ENCODE peak calls at places on chromosomes 2 and 18, in five cellular contexts. One of them, this sample, is unnamed.

GRCh38 chr18:63177822-63178525 is 141.6 kb downstream of the BCL2 start:
- DNase-seq in brain microvascular endothelial cell: no peak
- DNase-seq in astrocyte: no peak
- DNase-seq in lower lobe of right lung: no peak
- DNase-seq in Peyer's patch: no peak
- DNase-seq in this sample: peak; percentile 54

GRCh38 chr18:27276886-27277285 is 91.8 kb upstream of the CHST9 start:
- DNase-seq in brain microvascular endothelial cell: no peak
- DNase-seq in astrocyte: no peak
- DNase-seq in lower lobe of right lung: no peak
- DNase-seq in Peyer's patch: no peak
- DNase-seq in this sample: no peak

GRCh38 chr2:189698020-189698887 is 23.8 kb downstream of the ANKAR start:
- DNase-seq in brain microvascular endothelial cell: peak; percentile 55
- DNase-seq in astrocyte: peak; percentile 10
- DNase-seq in lower lobe of right lung: no peak
- DNase-seq in Peyer's patch: peak; percentile 57
- DNase-seq in this sample: no peak

GRCh38 chr2:96103388-96103705 is 13.0 kb downstream of the ADRA2B start:
- DNase-seq in brain microvascular endothelial cell: no peak
- DNase-seq in astrocyte: no peak
- DNase-seq in lower lobe of right lung: peak; percentile 18
- DNase-seq in Peyer's patch: no peak
- DNase-seq in this sample: peak; percentile 67

GRCh38 chr2:45178359-45178758 is 169.1 kb upstream of the SIX2 start:
- DNase-seq in brain microvascular endothelial cell: no peak
- DNase-seq in astrocyte: no peak
- DNase-seq in lower lobe of right lung: no peak
- DNase-seq in Peyer's patch: no peak
- DNase-seq in this sample: no peak

GRCh38 chr2:101185656-101186055 is 34.5 kb upstream of the TBC1D8 start:
- DNase-seq in brain microvascular endothelial cell: no peak
- DNase-seq in astrocyte: no peak
- DNase-seq in lower lobe of right lung: no peak
- DNase-seq in Peyer's patch: no peak
- DNase-seq in this sample: no peak

GRCh38 chr2:72129676-72130340 is 17.9 kb downstream of the CYP26B1 start:
- DNase-seq in brain microvascular endothelial cell: no peak
- DNase-seq in astrocyte: no peak
- DNase-seq in lower lobe of right lung: no peak
- DNase-seq in Peyer's patch: no peak
- DNase-seq in this sample: peak; percentile 53

GRCh38 chr2:177265834-177266817 is 1.6 kb upstream of the NFE2L2 start:
- DNase-seq in brain microvascular endothelial cell: no peak
- DNase-seq in astrocyte: peak; percentile 80
- DNase-seq in lower lobe of right lung: no peak
- DNase-seq in Peyer's patch: no peak
- DNase-seq in this sample: no peak

GRCh38 chr2:12169721-12170120 is 423.3 kb downstream of the LPIN1 start:
- DNase-seq in brain microvascular endothelial cell: peak; percentile 92
- DNase-seq in astrocyte: peak; percentile 95
- DNase-seq in lower lobe of right lung: no peak
- DNase-seq in Peyer's patch: no peak
- DNase-seq in this sample: no peak

GRCh38 chr2:205967391-205968075 is 118.4 kb downstream of the INO80D start:
- DNase-seq in brain microvascular endothelial cell: no peak
- DNase-seq in astrocyte: no peak
- DNase-seq in lower lobe of right lung: no peak
- DNase-seq in Peyer's patch: no peak
- DNase-seq in this sample: no peak

GRCh38 chr2:236338495-236339184 is 74.4 kb upstream of the ASB18 start:
- DNase-seq in brain microvascular endothelial cell: peak; percentile 50
- DNase-seq in astrocyte: peak; percentile 48
- DNase-seq in lower lobe of right lung: peak; percentile 59
- DNase-seq in Peyer's patch: no peak
- DNase-seq in this sample: no peak

GRCh38 chr2:188629890-188630483 is 338.3 kb downstream of the GULP1 start:
- DNase-seq in brain microvascular endothelial cell: peak; percentile 24
- DNase-seq in astrocyte: peak; percentile 77
- DNase-seq in lower lobe of right lung: no peak
- DNase-seq in Peyer's patch: no peak
- DNase-seq in this sample: no peak

GRCh38 chr2:162063899-162064298 is 10.1 kb downstream of the DPP4 start:
- DNase-seq in brain microvascular endothelial cell: no peak
- DNase-seq in astrocyte: no peak
- DNase-seq in lower lobe of right lung: no peak
- DNase-seq in Peyer's patch: no peak
- DNase-seq in this sample: no peak

DNA sequence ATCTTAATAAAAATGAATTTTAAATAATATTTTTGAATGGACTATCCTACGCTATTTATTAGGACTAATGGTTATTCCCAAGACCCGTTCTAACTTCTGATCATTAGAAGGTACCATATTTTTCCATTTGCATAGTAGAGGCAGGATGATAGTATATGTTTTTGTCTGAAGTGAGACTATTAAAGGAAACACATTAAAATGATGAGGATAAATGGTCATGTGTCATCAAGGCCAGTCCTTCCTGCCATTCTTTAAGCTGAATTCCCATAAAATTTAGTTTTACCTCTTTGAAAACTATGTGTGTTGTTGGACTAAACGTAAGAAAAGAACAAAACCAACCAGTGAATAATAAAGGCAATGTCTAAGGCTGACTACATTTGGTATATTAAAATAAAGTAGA is 121.8 kb downstream of the SLC8A1 start:
- DNase-seq in brain microvascular endothelial cell: no peak
- DNase-seq in astrocyte: no peak
- DNase-seq in lower lobe of right lung: no peak
- DNase-seq in Peyer's patch: no peak
- DNase-seq in this sample: no peak
- H3K4me3 ChIP-seq in brain microvascular endothelial cell: no peak overlapping the region
- H3K4me3 ChIP-seq in astrocyte: no peak overlapping the region
- H3K4me3 ChIP-seq in lower lobe of right lung: no peak overlapping the region
- H3K4me3 ChIP-seq in Peyer's patch: no peak overlapping the region
- H3K4me3 ChIP-seq in this sample: no peak overlapping the region

GRCh38 chr2:55428258-55428657 is 8.6 kb upstream of the CCDC88A start:
- DNase-seq in brain microvascular endothelial cell: no peak
- DNase-seq in astrocyte: no peak
- DNase-seq in lower lobe of right lung: no peak
- DNase-seq in Peyer's patch: no peak
- DNase-seq in this sample: no peak
- TF ChIP-seq CTCF in brain microvascular endothelial cell: no peak
- TF ChIP-seq CTCF in astrocyte: no peak
- TF ChIP-seq CTCF in lower lobe of right lung: no peak
- TF ChIP-seq CTCF in Peyer's patch: no peak
- TF ChIP-seq CTCF in this sample: no peak

GRCh38 chr2:217809736-217810135 is 193.1 kb downstream of the TNS1 start:
- DNase-seq in brain microvascular endothelial cell: no peak
- DNase-seq in astrocyte: no peak
- DNase-seq in lower lobe of right lung: no peak
- DNase-seq in Peyer's patch: no peak
- DNase-seq in this sample: no peak
- H3K27me3 ChIP-seq in brain microvascular endothelial cell: no peaks in the 10 kb centered on the region
- H3K27me3 ChIP-seq in astrocyte: no peaks in the 10 kb centered on the region
- H3K27me3 ChIP-seq in lower lobe of right lung: no peaks in the 10 kb centered on the region
- H3K27me3 ChIP-seq in Peyer's patch: no peaks in the 10 kb centered on the region
- H3K27me3 ChIP-seq in this sample: no peaks in the 10 kb centered on the region

GRCh38 chr2:230225486-230225885 is at the start of gene SP140:
- DNase-seq in brain microvascular endothelial cell: no peak
- DNase-seq in astrocyte: no peak
- DNase-seq in lower lobe of right lung: peak; percentile 72
- DNase-seq in Peyer's patch: peak; percentile 91
- DNase-seq in this sample: peak; percentile 93
- H3K4me3 ChIP-seq in brain microvascular endothelial cell: no peak within 1 kb of the TSS
- H3K4me3 ChIP-seq in astrocyte: no peak within 1 kb of the TSS
- H3K4me3 ChIP-seq in lower lobe of right lung: peak within 1 kb of the TSS; percentile 45
- H3K4me3 ChIP-seq in Peyer's patch: peak within 1 kb of the TSS; percentile 38
- H3K4me3 ChIP-seq in this sample: peak within 1 kb of the TSS; percentile 74

DNA sequence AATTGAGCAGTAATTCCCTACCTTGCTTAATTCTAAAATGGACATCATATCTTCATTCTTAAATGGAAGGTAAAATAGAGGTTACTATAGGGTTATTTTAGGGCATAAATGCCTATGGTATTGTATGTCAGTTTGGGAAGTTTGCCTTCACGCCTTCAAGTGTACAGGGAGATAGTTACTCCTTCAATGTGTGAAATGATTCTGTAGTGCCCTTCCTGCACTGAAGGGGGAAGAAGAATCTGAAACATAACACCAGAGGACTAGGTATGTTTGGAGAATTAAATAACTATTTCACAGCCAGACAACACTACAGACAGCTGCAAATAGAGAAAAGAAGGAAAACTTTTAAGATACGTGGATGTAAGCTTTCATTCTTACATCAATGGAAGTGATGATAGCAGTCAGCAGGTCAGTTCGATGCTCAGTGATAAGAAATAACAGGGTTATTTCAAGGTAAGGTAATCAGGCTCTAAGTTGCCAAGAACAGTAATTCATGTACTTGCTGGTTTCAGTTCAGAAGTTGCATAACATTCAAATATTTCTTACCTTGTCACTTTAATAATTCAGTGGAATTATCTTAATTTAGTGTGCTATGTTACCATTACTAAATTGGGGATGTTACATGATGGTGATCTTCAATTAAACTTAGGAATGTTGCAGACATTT is 4.0 kb downstream of the PKP4 start:
- DNase-seq in brain microvascular endothelial cell: no peak
- DNase-seq in astrocyte: no peak
- DNase-seq in lower lobe of right lung: no peak
- DNase-seq in Peyer's patch: no peak
- DNase-seq in this sample: no peak
- TF ChIP-seq CTCF in brain microvascular endothelial cell: no peak
- TF ChIP-seq CTCF in astrocyte: no peak
- TF ChIP-seq CTCF in lower lobe of right lung: no peak
- TF ChIP-seq CTCF in Peyer's patch: no peak
- TF ChIP-seq CTCF in this sample: no peak

DNA sequence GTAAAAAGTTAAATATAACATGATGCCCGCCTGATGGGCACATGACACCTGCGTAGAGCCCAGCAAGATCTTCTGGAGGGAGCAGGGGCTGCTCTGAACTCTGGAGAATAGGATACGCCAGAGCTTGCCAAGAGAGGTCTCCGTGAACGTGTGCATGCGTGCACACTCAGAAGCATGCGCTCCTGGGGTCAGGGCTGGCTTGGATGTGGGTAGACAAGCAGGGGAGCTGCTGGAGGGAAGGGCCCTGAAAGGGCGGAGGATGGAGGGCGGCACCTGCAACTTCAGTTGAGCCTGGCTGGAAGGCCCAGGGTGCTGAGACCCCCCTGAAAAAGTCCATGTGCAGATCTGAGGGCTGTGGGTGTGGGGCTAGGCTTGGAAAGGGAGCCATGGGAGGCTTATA is 828.4 kb upstream of the SALL3 start:
- DNase-seq in brain microvascular endothelial cell: no peak
- DNase-seq in astrocyte: no peak
- DNase-seq in lower lobe of right lung: no peak
- DNase-seq in Peyer's patch: no peak
- DNase-seq in this sample: no peak
- H3K27me3 ChIP-seq in brain microvascular endothelial cell: no peaks in the 10 kb centered on the region
- H3K27me3 ChIP-seq in astrocyte: no peaks in the 10 kb centered on the region
- H3K27me3 ChIP-seq in lower lobe of right lung: no peaks in the 10 kb centered on the region
- H3K27me3 ChIP-seq in Peyer's patch: no peaks in the 10 kb centered on the region
- H3K27me3 ChIP-seq in this sample: no peaks in the 10 kb centered on the region

GRCh38 chr18:10530852-10531251 is 5.0 kb downstream of the NAPG start:
- DNase-seq in brain microvascular endothelial cell: no peak
- DNase-seq in astrocyte: no peak
- DNase-seq in lower lobe of right lung: no peak
- DNase-seq in Peyer's patch: no peak
- DNase-seq in this sample: no peak
- H3K4me3 ChIP-seq in brain microvascular endothelial cell: no peak overlapping the region
- H3K4me3 ChIP-seq in astrocyte: no peak overlapping the region
- H3K4me3 ChIP-seq in lower lobe of right lung: no peak overlapping the region
- H3K4me3 ChIP-seq in Peyer's patch: no peak overlapping the region
- H3K4me3 ChIP-seq in this sample: no peak overlapping the region

This sample was measured in spleen.